ENCODE peak calls at places on chromosomes 6 and 20, in ten cellular contexts. One of them, this sample, is unnamed.

GRCh38 chr20:50903353-50904051 is 27.7 kb downstream of the ADNP start:
- DNase-seq in stomach: no peak
- DNase-seq in GM04504: no peak
- DNase-seq in fibroblast of mammary gland: no peak
- DNase-seq in sigmoid colon: no peak
- DNase-seq in left ventricle myocardium inferior: no peak
- DNase-seq in nucleus accumbens: no peak
- DNase-seq in activated gamma-delta T cell treated with anti-CD3 and anti-CD28 coated beads, Interleukin-2, amount 50 U/mL, for 16 hours: no peak
- DNase-seq in cardiac fibroblast: no peak
- DNase-seq in stimulated activated CD8-positive, alpha-beta memory T cell treated with anti-CD3 and anti-CD28 coated beads, Interleukin-2, amount 100 ng/mL, for 48 hours: no peak
- DNase-seq in this sample: no peak

GRCh38 chr20:62832951-62833391 is 16.1 kb downstream of the COL9A3 start:
- DNase-seq in stomach: peak
- DNase-seq in GM04504: no peak
- DNase-seq in fibroblast of mammary gland: no peak
- DNase-seq in sigmoid colon: peak
- DNase-seq in left ventricle myocardium inferior: no peak
- DNase-seq in nucleus accumbens: no peak
- DNase-seq in activated gamma-delta T cell treated with anti-CD3 and anti-CD28 coated beads, Interleukin-2, amount 50 U/mL, for 16 hours: no peak
- DNase-seq in cardiac fibroblast: no peak
- DNase-seq in stimulated activated CD8-positive, alpha-beta memory T cell treated with anti-CD3 and anti-CD28 coated beads, Interleukin-2, amount 100 ng/mL, for 48 hours: no peak
- DNase-seq in this sample: no peak

GRCh38 chr6:106133040-106133439 is 46.9 kb downstream of the PRDM1 start:
- DNase-seq in stomach: no peak
- DNase-seq in GM04504: no peak
- DNase-seq in fibroblast of mammary gland: no peak
- DNase-seq in sigmoid colon: no peak
- DNase-seq in left ventricle myocardium inferior: no peak
- DNase-seq in nucleus accumbens: no peak
- DNase-seq in activated gamma-delta T cell treated with anti-CD3 and anti-CD28 coated beads, Interleukin-2, amount 50 U/mL, for 16 hours: no peak
- DNase-seq in cardiac fibroblast: no peak
- DNase-seq in stimulated activated CD8-positive, alpha-beta memory T cell treated with anti-CD3 and anti-CD28 coated beads, Interleukin-2, amount 100 ng/mL, for 48 hours: no peak
- DNase-seq in this sample: no peak

GRCh38 chr6:3032986-3033385 is 33.3 kb downstream of the NQO2 start:
- DNase-seq in stomach: no peak
- DNase-seq in GM04504: no peak
- DNase-seq in fibroblast of mammary gland: peak
- DNase-seq in sigmoid colon: no peak
- DNase-seq in left ventricle myocardium inferior: no peak
- DNase-seq in nucleus accumbens: no peak
- DNase-seq in activated gamma-delta T cell treated with anti-CD3 and anti-CD28 coated beads, Interleukin-2, amount 50 U/mL, for 16 hours: no peak
- DNase-seq in cardiac fibroblast: peak
- DNase-seq in stimulated activated CD8-positive, alpha-beta memory T cell treated with anti-CD3 and anti-CD28 coated beads, Interleukin-2, amount 100 ng/mL, for 48 hours: no peak
- DNase-seq in this sample: no peak

GRCh38 chr6:166017032-166017635 is 150.5 kb downstream of the TBXT start:
- DNase-seq in stomach: no peak
- DNase-seq in GM04504: no peak
- DNase-seq in fibroblast of mammary gland: no peak
- DNase-seq in sigmoid colon: no peak
- DNase-seq in left ventricle myocardium inferior: no peak
- DNase-seq in nucleus accumbens: no peak
- DNase-seq in activated gamma-delta T cell treated with anti-CD3 and anti-CD28 coated beads, Interleukin-2, amount 50 U/mL, for 16 hours: no peak
- DNase-seq in cardiac fibroblast: no peak
- DNase-seq in stimulated activated CD8-positive, alpha-beta memory T cell treated with anti-CD3 and anti-CD28 coated beads, Interleukin-2, amount 100 ng/mL, for 48 hours: no peak
- DNase-seq in this sample: no peak

GRCh38 chr6:109406196-109406595 is 23.9 kb upstream of the CD164 start:
- DNase-seq in stomach: no peak
- DNase-seq in GM04504: peak
- DNase-seq in fibroblast of mammary gland: peak
- DNase-seq in sigmoid colon: no peak
- DNase-seq in left ventricle myocardium inferior: no peak
- DNase-seq in nucleus accumbens: no peak
- DNase-seq in activated gamma-delta T cell treated with anti-CD3 and anti-CD28 coated beads, Interleukin-2, amount 50 U/mL, for 16 hours: no peak
- DNase-seq in cardiac fibroblast: peak
- DNase-seq in stimulated activated CD8-positive, alpha-beta memory T cell treated with anti-CD3 and anti-CD28 coated beads, Interleukin-2, amount 100 ng/mL, for 48 hours: no peak
- DNase-seq in this sample: peak

GRCh38 chr20:62321521-62321948 is 18.7 kb downstream of the ADRM1 start:
- DNase-seq in stomach: no peak
- DNase-seq in GM04504: no peak
- DNase-seq in fibroblast of mammary gland: peak
- DNase-seq in sigmoid colon: no peak
- DNase-seq in left ventricle myocardium inferior: no peak
- DNase-seq in nucleus accumbens: no peak
- DNase-seq in activated gamma-delta T cell treated with anti-CD3 and anti-CD28 coated beads, Interleukin-2, amount 50 U/mL, for 16 hours: no peak
- DNase-seq in cardiac fibroblast: peak
- DNase-seq in stimulated activated CD8-positive, alpha-beta memory T cell treated with anti-CD3 and anti-CD28 coated beads, Interleukin-2, amount 100 ng/mL, for 48 hours: peak
- DNase-seq in this sample: no peak

GRCh38 chr6:34391023-34391485 is 1.4 kb downstream of the NUDT3 start:
- DNase-seq in stomach: no peak
- DNase-seq in GM04504: peak
- DNase-seq in fibroblast of mammary gland: peak
- DNase-seq in sigmoid colon: peak
- DNase-seq in left ventricle myocardium inferior: peak
- DNase-seq in nucleus accumbens: no peak
- DNase-seq in activated gamma-delta T cell treated with anti-CD3 and anti-CD28 coated beads, Interleukin-2, amount 50 U/mL, for 16 hours: no peak
- DNase-seq in cardiac fibroblast: peak
- DNase-seq in stimulated activated CD8-positive, alpha-beta memory T cell treated with anti-CD3 and anti-CD28 coated beads, Interleukin-2, amount 100 ng/mL, for 48 hours: no peak
- DNase-seq in this sample: peak

GRCh38 chr6:108562503-108562993 is 1.8 kb downstream of the FOXO3 start:
- DNase-seq in stomach: peak
- DNase-seq in GM04504: peak
- DNase-seq in fibroblast of mammary gland: peak
- DNase-seq in sigmoid colon: peak
- DNase-seq in left ventricle myocardium inferior: peak
- DNase-seq in nucleus accumbens: peak
- DNase-seq in activated gamma-delta T cell treated with anti-CD3 and anti-CD28 coated beads, Interleukin-2, amount 50 U/mL, for 16 hours: no peak
- DNase-seq in cardiac fibroblast: peak
- DNase-seq in stimulated activated CD8-positive, alpha-beta memory T cell treated with anti-CD3 and anti-CD28 coated beads, Interleukin-2, amount 100 ng/mL, for 48 hours: no peak
- DNase-seq in this sample: no peak

GRCh38 chr6:108518714-108519576 is 41.8 kb upstream of the FOXO3 start:
- DNase-seq in stomach: no peak
- DNase-seq in GM04504: no peak
- DNase-seq in fibroblast of mammary gland: peak
- DNase-seq in sigmoid colon: no peak
- DNase-seq in left ventricle myocardium inferior: no peak
- DNase-seq in nucleus accumbens: no peak
- DNase-seq in activated gamma-delta T cell treated with anti-CD3 and anti-CD28 coated beads, Interleukin-2, amount 50 U/mL, for 16 hours: no peak
- DNase-seq in cardiac fibroblast: peak
- DNase-seq in stimulated activated CD8-positive, alpha-beta memory T cell treated with anti-CD3 and anti-CD28 coated beads, Interleukin-2, amount 100 ng/mL, for 48 hours: no peak
- DNase-seq in this sample: no peak

GRCh38 chr20:19757973-19758887 is at the start of gene RIN2:
- DNase-seq in stomach: peak
- DNase-seq in GM04504: peak
- DNase-seq in fibroblast of mammary gland: peak
- DNase-seq in sigmoid colon: peak
- DNase-seq in left ventricle myocardium inferior: peak
- DNase-seq in nucleus accumbens: peak
- DNase-seq in activated gamma-delta T cell treated with anti-CD3 and anti-CD28 coated beads, Interleukin-2, amount 50 U/mL, for 16 hours: no peak
- DNase-seq in cardiac fibroblast: peak
- DNase-seq in stimulated activated CD8-positive, alpha-beta memory T cell treated with anti-CD3 and anti-CD28 coated beads, Interleukin-2, amount 100 ng/mL, for 48 hours: no peak
- DNase-seq in this sample: peak

GRCh38 chr20:62991863-62992262 is 14.9 kb downstream of the BHLHE23 start:
- DNase-seq in stomach: no peak
- DNase-seq in GM04504: no peak
- DNase-seq in fibroblast of mammary gland: no peak
- DNase-seq in sigmoid colon: no peak
- DNase-seq in left ventricle myocardium inferior: no peak
- DNase-seq in nucleus accumbens: no peak
- DNase-seq in activated gamma-delta T cell treated with anti-CD3 and anti-CD28 coated beads, Interleukin-2, amount 50 U/mL, for 16 hours: no peak
- DNase-seq in cardiac fibroblast: no peak
- DNase-seq in stimulated activated CD8-positive, alpha-beta memory T cell treated with anti-CD3 and anti-CD28 coated beads, Interleukin-2, amount 100 ng/mL, for 48 hours: no peak
- DNase-seq in this sample: no peak

GRCh38 chr20:61230-61629 is 26.2 kb upstream of the DEFB125 start:
- DNase-seq in stomach: no peak
- DNase-seq in GM04504: no peak
- DNase-seq in fibroblast of mammary gland: no peak
- DNase-seq in sigmoid colon: no peak
- DNase-seq in left ventricle myocardium inferior: no peak
- DNase-seq in nucleus accumbens: no peak
- DNase-seq in activated gamma-delta T cell treated with anti-CD3 and anti-CD28 coated beads, Interleukin-2, amount 50 U/mL, for 16 hours: no peak
- DNase-seq in cardiac fibroblast: no peak
- DNase-seq in stimulated activated CD8-positive, alpha-beta memory T cell treated with anti-CD3 and anti-CD28 coated beads, Interleukin-2, amount 100 ng/mL, for 48 hours: no peak
- DNase-seq in this sample: no peak

GRCh38 chr20:5660346-5660745 is 89.9 kb upstream of the SHLD1 start:
- DNase-seq in stomach: no peak
- DNase-seq in GM04504: no peak
- DNase-seq in fibroblast of mammary gland: no peak
- DNase-seq in sigmoid colon: no peak
- DNase-seq in left ventricle myocardium inferior: no peak
- DNase-seq in nucleus accumbens: no peak
- DNase-seq in activated gamma-delta T cell treated with anti-CD3 and anti-CD28 coated beads, Interleukin-2, amount 50 U/mL, for 16 hours: no peak
- DNase-seq in cardiac fibroblast: no peak
- DNase-seq in stimulated activated CD8-positive, alpha-beta memory T cell treated with anti-CD3 and anti-CD28 coated beads, Interleukin-2, amount 100 ng/mL, for 48 hours: no peak
- DNase-seq in this sample: no peak

This sample was measured in skeletal muscle cell.